ENCODE peak calls at places on chromosomes 6 and 20, in six cellular contexts. P is A549, V is sigmoid colon, O is cardiac muscle cell, F is upper lobe of right lung, Z is HFF-Myc. Q is an unnamed sample.

GRCh38 chr20:36777576-36777975 is 4.0 kb upstream of the DSN1 start:
- DNase-seq in P (no peak), V (no peak), O (no peak), F (no peak), Z (no peak), Q (no peak)

GRCh38 chr6:131602913-131603312 is 25.1 kb downstream of the MED23 start:
- DNase-seq in P (peak), V (no peak), O (peak), F (no peak), Z (peak), Q (peak)

GRCh38 chr20:62936996-62937352 is 973 bp upstream of the GID8 start:
- DNase-seq in P (peak), V (no peak), O (peak), F (no peak), Z (no peak), Q (no peak)

GRCh38 chr6:54878705-54879104 is 32.1 kb downstream of the FAM83B start:
- DNase-seq in P (no peak), V (no peak), O (no peak), F (no peak), Z (no peak), Q (no peak)

GRCh38 chr6:143068001-143068400 is 7.3 kb downstream of the AIG1 start:
- DNase-seq in P (no peak), V (no peak), O (no peak), F (no peak), Z (no peak), Q (no peak)

GRCh38 chr6:108359901-108360882 is 65.3 kb downstream of the AFG1L start:
- DNase-seq in P (no peak), V (no peak), O (peak), F (no peak), Z (no peak), Q (no peak)

GRCh38 chr6:42532038-42532669 is 31.7 kb upstream of the UBR2 start:
- DNase-seq in P (peak), V (no peak), O (peak), F (no peak), Z (no peak), Q (peak)

GRCh38 chr6:53342210-53342609 is 6.5 kb downstream of the ELOVL5 start:
- DNase-seq in P (no peak), V (no peak), O (no peak), F (no peak), Z (no peak), Q (no peak)

GRCh38 chr6:64012351-64013060 is 376.9 kb downstream of the PHF3 start:
- DNase-seq in P (peak), V (no peak), O (peak), F (no peak), Z (no peak), Q (peak)

GRCh38 chr6:106967936-106968555 is 6.5 kb downstream of the CD24 start:
- DNase-seq in P (no peak), V (no peak), O (no peak), F (no peak), Z (no peak), Q (no peak)

GRCh38 chr6:156396791-156397418 is 380.3 kb upstream of the ARID1B start:
- DNase-seq in P (no peak), V (no peak), O (no peak), F (no peak), Z (no peak), Q (no peak)

GRCh38 chr6:213284-213683 is 79.0 kb upstream of the DUSP22 start:
- DNase-seq in P (no peak), V (no peak), O (no peak), F (no peak), Z (no peak), Q (no peak)

GRCh38 chr6:96394727-96395126 is 126.9 kb upstream of the UFL1 start:
- DNase-seq in P (no peak), V (no peak), O (no peak), F (no peak), Z (no peak), Q (no peak)

GRCh38 chr6:69961251-69961650 is 94.9 kb downstream of the COL19A1 start:
- DNase-seq in P (no peak), V (no peak), O (no peak), F (no peak), Z (no peak), Q (no peak)

GRCh38 chr6:81895511-81896185 is 143.2 kb upstream of the TENT5A start:
- DNase-seq in P (no peak), V (no peak), O (peak), F (no peak), Z (no peak), Q (peak)

GRCh38 chr6:133368664-133369063 is 127.5 kb downstream of the EYA4 start:
- DNase-seq in P (no peak), V (no peak), O (no peak), F (no peak), Z (no peak), Q (no peak)

GRCh38 chr6:167350731-167351655 is 26.1 kb downstream of the TTLL2 start:
- DNase-seq in P (peak), V (peak), O (peak), F (peak), Z (peak), Q (peak)

GRCh38 chr6:282177-282866 is 10.0 kb upstream of the DUSP22 start:
- DNase-seq in P (no peak), V (no peak), O (no peak), F (no peak), Z (no peak), Q (no peak)

GRCh38 chr6:99002826-99003225 is 55.1 kb upstream of the FBXL4 start:
- DNase-seq in P (no peak), V (no peak), O (peak), F (no peak), Z (no peak), Q (no peak)

GRCh38 chr6:91029211-91029610 is 442.3 kb upstream of the MAP3K7 start:
- DNase-seq in P (no peak), V (no peak), O (no peak), F (no peak), Z (no peak), Q (no peak)

GRCh38 chr20:58202039-58202438 is 26.4 kb downstream of the ANKRD60 start:
- DNase-seq in P (no peak), V (no peak), O (no peak), F (no peak), Z (no peak), Q (no peak)

GRCh38 chr20:9100721-9101120 is 31.8 kb downstream of the PLCB4 start:
- DNase-seq in P (no peak), V (no peak), O (no peak), F (no peak), Z (no peak), Q (no peak)

GRCh38 chr20:22630698-22631097 is 46.3 kb upstream of the FOXA2 start:
- DNase-seq in P (no peak), V (no peak), O (no peak), F (no peak), Z (no peak), Q (no peak)

GRCh38 chr6:30644769-30645168 is 2.2 kb upstream of the C6orf136 start:
- DNase-seq in P (no peak), V (no peak), O (no peak), F (no peak), Z (no peak), Q (no peak)
- H3K4me3 ChIP-seq in P (no peak), V (no peak), O (no peak), F (no peak), Z (no peak), Q (no peak)

GRCh38 chr6:28117386-28118050 is 6.9 kb upstream of the ZSCAN16 start:
- DNase-seq in P (no peak), V (no peak), O (no peak), F (no peak), Z (no peak), Q (no peak)
- TF ChIP-seq CTCF in P (no peak), V (no peak), O (no peak), F (no peak), Z (no peak), Q (no peak)

DNA sequence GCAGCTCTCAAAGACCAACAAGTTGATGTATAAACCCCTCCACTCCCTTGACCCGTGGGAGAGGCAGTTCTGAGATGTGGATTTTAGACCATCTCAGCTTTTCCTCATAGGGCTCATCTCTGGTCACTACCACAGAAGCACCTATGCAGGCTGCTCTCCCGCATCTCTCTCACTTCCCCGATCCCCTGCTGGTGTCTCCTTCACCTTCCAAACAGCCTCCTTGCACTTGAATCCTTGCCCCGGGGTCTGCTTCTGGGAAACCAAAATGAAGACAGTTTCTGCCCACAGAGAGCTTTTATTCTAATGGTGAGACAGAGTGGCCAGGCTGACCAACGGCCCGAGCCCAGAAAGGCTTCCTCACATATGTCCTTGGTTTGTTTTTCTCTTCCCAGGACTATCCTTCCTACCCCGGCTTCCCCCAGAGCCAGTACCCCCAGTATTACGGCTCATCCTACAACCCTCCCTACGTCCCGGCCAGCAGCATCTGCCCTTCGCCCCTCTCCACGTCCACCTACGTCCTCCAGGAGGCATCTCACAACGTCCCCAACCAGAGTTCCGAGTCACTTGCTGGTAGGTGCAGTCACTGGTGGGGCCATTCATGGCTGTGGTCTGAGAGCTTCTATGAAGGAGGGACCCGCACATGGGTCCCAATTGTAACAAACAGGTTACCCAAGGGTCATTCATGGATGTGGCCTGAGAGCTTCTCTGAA is 179.3 kb downstream of the EYA2 start:
- DNase-seq in P (no peak), V (no peak), O (no peak), F (no peak), Z (no peak), Q (no peak)
- H3K4me3 ChIP-seq in P (no peak), V (no peak), O (no peak), F (no peak), Z (no peak), Q (no peak)

GRCh38 chr6:87944541-87944954 is 103.1 kb upstream of the SPACA1 start:
- DNase-seq in P (peak), V (no peak), O (peak), F (peak), Z (no peak), Q (peak)
- TF ChIP-seq CTCF in P (no peak), V (no peak), O (no peak), F (peak), Z (no peak), Q (peak)

DNA sequence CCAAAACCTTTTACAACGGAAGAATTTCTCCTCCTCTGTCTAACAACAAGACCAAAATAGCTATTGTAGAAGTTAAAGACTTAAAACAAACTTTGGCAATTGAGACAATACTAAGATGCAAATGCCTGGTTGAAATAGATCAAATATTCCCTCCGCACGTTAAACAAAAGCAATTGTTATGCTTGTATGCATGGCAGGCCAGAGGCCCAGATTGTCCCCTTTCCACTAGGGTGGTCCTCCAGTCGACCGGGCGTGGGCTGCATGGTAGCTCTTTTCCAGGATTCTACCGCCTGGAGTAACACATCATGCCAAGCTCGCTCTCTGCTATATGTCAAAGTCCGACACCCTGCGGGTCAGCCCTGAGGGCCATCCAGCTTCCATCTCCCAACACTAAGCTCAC is 234.7 kb downstream of the RNGTT start:
- DNase-seq in P (no peak), V (no peak), O (no peak), F (no peak), Z (no peak), Q (no peak)
- H3K4me3 ChIP-seq in P (no peak), V (no peak), O (no peak), F (no peak), Z (no peak), Q (no peak)

GRCh38 chr20:34953960-34954359 is 1.6 kb downstream of the GSS start:
- DNase-seq in P (no peak), V (no peak), O (no peak), F (no peak), Z (no peak), Q (no peak)

GRCh38 chr20:34956041-34956458 is 382 bp downstream of the MYH7B start:
- DNase-seq in P (no peak), V (no peak), O (no peak), F (no peak), Z (no peak), Q (no peak)

GRCh38 chr20:34954905-34955231 is 738 bp downstream of the GSS start:
- DNase-seq in P (no peak), V (peak), O (peak), F (no peak), Z (peak), Q (no peak)

GRCh38 chr20:34956751-34957472 is 1.2 kb downstream of the MYH7B start:
- DNase-seq in P (no peak), V (peak), O (no peak), F (no peak), Z (no peak), Q (no peak)

DNA sequence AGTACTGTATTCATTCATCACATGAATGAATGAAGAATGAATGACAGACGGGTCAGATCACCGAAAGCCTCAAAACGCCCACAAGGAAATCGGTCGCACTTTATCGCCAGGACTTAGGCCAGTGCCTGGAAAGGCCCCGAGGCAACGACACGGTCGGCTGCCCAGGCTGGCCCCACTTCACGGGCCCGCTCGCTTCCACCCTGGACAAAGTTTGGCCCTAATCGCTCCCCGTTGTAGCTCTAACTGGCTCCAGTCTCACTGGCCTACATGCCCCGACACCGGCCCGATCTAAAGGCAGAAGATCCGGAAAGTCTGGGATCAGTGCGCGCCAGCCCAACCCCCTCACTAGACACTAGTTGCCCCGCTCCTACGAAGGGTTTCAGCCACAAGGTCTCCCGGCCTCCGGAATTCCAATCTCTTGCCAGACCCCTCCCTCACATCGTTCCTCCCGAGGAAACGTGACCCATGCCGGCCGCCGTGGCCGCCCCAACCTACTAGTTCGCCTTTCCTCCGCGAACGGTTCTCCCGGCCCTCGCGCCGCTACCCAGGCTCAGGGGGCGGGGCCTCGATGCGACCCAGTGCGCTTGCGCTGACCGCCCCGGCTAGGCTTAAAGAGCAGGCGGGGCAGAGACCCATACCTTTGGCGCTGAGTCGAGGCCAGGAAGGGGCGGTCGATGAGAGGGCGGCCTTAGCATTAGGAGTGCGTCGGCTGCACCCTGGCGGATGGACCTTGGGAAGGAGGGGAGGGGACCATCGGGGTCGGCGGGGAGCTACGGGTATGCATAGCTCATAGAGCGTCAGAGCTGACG is at the start of the genes GSS and MYH7B:
- DNase-seq in P (peak), V (peak), O (peak), F (peak), Z (peak), Q (peak)
- TF ChIP-seq CTCF in P (peak), V (peak), O (peak), F (peak), Z (peak), Q (peak)

GRCh38 chr6:169251371-169251802 is 2.3 kb downstream of the THBS2 start:
- DNase-seq in P (no peak), V (no peak), O (no peak), F (no peak), Z (no peak), Q (no peak)

GRCh38 chr6:169252805-169253189 is 849 bp downstream of the THBS2 start:
- DNase-seq in P (no peak), V (peak), O (peak), F (no peak), Z (no peak), Q (peak)

GRCh38 chr6:169253341-169253740 is 305 bp downstream of the THBS2 start:
- DNase-seq in P (no peak), V (no peak), O (peak), F (peak), Z (no peak), Q (no peak)

GRCh38 chr6:169250660-169251059 is 3.0 kb downstream of the THBS2 start:
- DNase-seq in P (peak), V (peak), O (peak), F (no peak), Z (peak), Q (no peak)

GRCh38 chr6:169251822-169252804 is 1.5 kb downstream of the THBS2 start:
- DNase-seq in P (no peak), V (no peak), O (no peak), F (peak), Z (no peak), Q (no peak)
- H3K4me3 ChIP-seq in P (no peak), V (peak), O (no peak), F (peak), Z (peak), Q (peak)

GRCh38 chr6:22666021-22666420 is 96.7 kb downstream of the HDGFL1 start:
- DNase-seq in P (no peak), V (no peak), O (no peak), F (no peak), Z (no peak), Q (no peak)

GRCh38 chr6:22664968-22665367 is 95.6 kb downstream of the HDGFL1 start:
- DNase-seq in P (no peak), V (no peak), O (no peak), F (no peak), Z (no peak), Q (no peak)

GRCh38 chr6:22668717-22669116 is 99.4 kb downstream of the HDGFL1 start:
- DNase-seq in P (no peak), V (no peak), O (no peak), F (no peak), Z (no peak), Q (no peak)

GRCh38 chr6:22667855-22668254 is 98.5 kb downstream of the HDGFL1 start:
- DNase-seq in P (no peak), V (no peak), O (peak), F (no peak), Z (no peak), Q (no peak)

DNA sequence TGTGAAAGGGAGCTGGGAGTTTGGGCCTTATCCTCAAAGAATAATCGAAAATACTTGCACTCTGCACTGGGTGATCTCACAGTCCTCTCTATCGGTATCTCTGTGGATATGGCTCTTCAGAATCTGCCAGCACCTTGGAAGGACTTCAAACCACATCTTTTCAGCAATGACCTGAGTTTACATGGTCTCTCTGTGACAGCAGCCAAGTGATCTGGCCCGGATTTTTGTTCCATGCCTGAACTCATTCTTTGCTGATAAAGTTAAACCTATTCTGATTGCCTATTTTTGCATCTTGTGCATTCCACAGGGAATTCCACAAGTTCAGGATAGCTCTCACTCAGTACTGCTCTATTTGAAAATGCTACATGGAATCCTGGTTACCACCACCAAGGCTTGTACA is 98.9 kb downstream of the HDGFL1 start:
- DNase-seq in P (no peak), V (no peak), O (peak), F (no peak), Z (no peak), Q (peak)
- TF ChIP-seq CTCF in P (no peak), V (no peak), O (no peak), F (no peak), Z (no peak), Q (no peak)

DNA sequence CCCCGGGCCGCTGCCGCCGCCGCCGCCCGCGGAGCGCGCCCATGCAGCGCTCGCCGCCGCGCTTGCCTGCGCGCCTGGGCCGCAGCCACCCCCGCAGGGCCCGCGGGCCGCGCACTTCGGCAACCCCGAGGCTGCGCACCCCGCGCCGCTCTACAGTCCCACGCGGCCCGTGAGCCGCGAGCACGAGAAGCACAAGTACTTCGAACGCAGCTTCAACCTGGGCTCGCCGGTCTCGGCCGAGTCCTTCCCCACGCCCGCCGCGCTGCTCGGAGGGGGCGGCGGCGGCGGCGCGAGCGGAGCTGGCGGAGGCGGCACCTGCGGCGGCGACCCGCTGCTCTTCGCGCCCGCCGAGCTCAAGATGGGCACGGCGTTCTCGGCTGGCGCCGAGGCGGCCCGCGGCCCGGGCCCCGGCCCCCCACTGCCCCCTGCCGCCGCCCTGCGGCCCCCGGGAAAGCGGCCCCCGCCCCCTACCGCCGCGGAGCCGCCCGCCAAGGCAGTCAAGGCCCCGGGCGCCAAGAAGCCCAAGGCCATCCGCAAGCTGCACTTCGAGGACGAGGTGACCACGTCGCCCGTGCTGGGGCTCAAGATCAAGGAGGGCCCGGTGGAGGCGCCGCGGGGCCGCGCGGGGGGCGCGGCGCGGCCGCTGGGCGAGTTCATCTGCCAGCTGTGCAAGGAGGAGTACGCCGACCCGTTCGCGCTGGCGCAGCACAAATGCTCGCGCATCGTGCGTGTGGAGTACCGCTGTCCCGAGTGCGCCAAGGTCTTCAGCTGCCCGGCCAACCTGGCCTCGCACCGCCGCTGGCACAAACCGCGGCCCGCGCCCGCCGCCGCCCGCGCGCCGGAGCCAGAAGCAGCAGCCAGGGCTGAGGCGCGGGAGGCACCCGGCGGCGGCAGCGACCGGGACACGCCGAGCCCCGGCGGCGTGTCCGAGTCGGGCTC is 779 bp downstream of the INSM1 start:
- DNase-seq in P (no peak), V (no peak), O (no peak), F (no peak), Z (no peak), Q (no peak)
- H3K4me3 ChIP-seq in P (peak), V (peak), O (peak), F (no peak), Z (no peak), Q (no peak)

GRCh38 chr6:144090384-144090783 is 5.0 kb downstream of the SF3B5 start:
- DNase-seq in P (no peak), V (no peak), O (no peak), F (no peak), Z (no peak), Q (no peak)
- TF ChIP-seq CTCF in P (peak), V (no peak), O (peak), F (no peak), Z (no peak), Q (no peak)

Q was measured in astrocyte of the cerebellum.